ENCODE peak calls at places on chromosomes 6 and 20, in five cellular contexts. One of them, this sample, is unnamed.

GRCh38 chr6:5141046-5141445 is 55.9 kb downstream of the PPP1R3G start:
- DNase-seq in astrocyte of the spinal cord: no peak
- DNase-seq in esophagus muscularis mucosa: no peak
- DNase-seq in brain microvascular endothelial cell: no peak
- DNase-seq in ovary: no peak
- DNase-seq in this sample: no peak

GRCh38 chr6:139129284-139129683 is 5.6 kb upstream of the HECA start:
- DNase-seq in astrocyte of the spinal cord: peak; percentile 73
- DNase-seq in esophagus muscularis mucosa: no peak
- DNase-seq in brain microvascular endothelial cell: peak; percentile 58
- DNase-seq in ovary: no peak
- DNase-seq in this sample: no peak

GRCh38 chr6:97658090-97658489 is 375.1 kb upstream of the MMS22L start:
- DNase-seq in astrocyte of the spinal cord: no peak
- DNase-seq in esophagus muscularis mucosa: no peak
- DNase-seq in brain microvascular endothelial cell: no peak
- DNase-seq in ovary: no peak
- DNase-seq in this sample: no peak

GRCh38 chr6:13711384-13711725 is 280 bp downstream of the RANBP9 start:
- DNase-seq in astrocyte of the spinal cord: no peak
- DNase-seq in esophagus muscularis mucosa: no peak
- DNase-seq in brain microvascular endothelial cell: peak; percentile 26
- DNase-seq in ovary: no peak
- DNase-seq in this sample: no peak

GRCh38 chr20:9160341-9160740 is 91.5 kb downstream of the PLCB4 start:
- DNase-seq in astrocyte of the spinal cord: no peak
- DNase-seq in esophagus muscularis mucosa: no peak
- DNase-seq in brain microvascular endothelial cell: no peak
- DNase-seq in ovary: no peak
- DNase-seq in this sample: no peak

GRCh38 chr6:119985952-119986736 is 636.6 kb upstream of the MAN1A1 start:
- DNase-seq in astrocyte of the spinal cord: no peak
- DNase-seq in esophagus muscularis mucosa: no peak
- DNase-seq in brain microvascular endothelial cell: no peak
- DNase-seq in ovary: no peak
- DNase-seq in this sample: no peak

GRCh38 chr6:3176562-3177355 is 19.4 kb upstream of the TUBB2A start:
- DNase-seq in astrocyte of the spinal cord: peak; percentile 91
- DNase-seq in esophagus muscularis mucosa: no peak
- DNase-seq in brain microvascular endothelial cell: peak; percentile 96
- DNase-seq in ovary: no peak
- DNase-seq in this sample: no peak

GRCh38 chr6:2732503-2733089 is 18.1 kb downstream of the MYLK4 start:
- DNase-seq in astrocyte of the spinal cord: no peak
- DNase-seq in esophagus muscularis mucosa: no peak
- DNase-seq in brain microvascular endothelial cell: no peak
- DNase-seq in ovary: peak; percentile 43
- DNase-seq in this sample: no peak

GRCh38 chr20:62895539-62895938 is 30.8 kb downstream of the DIDO1 start:
- DNase-seq in astrocyte of the spinal cord: no peak
- DNase-seq in esophagus muscularis mucosa: no peak
- DNase-seq in brain microvascular endothelial cell: no peak
- DNase-seq in ovary: no peak
- DNase-seq in this sample: no peak

GRCh38 chr6:28090902-28091586 is 10.7 kb downstream of the ZNF165 start:
- DNase-seq in astrocyte of the spinal cord: no peak
- DNase-seq in esophagus muscularis mucosa: no peak
- DNase-seq in brain microvascular endothelial cell: no peak
- DNase-seq in ovary: peak; percentile 43
- DNase-seq in this sample: no peak

GRCh38 chr20:32681175-32682084 is 7.7 kb upstream of the C20orf203 start:
- DNase-seq in astrocyte of the spinal cord: peak; percentile 26
- DNase-seq in esophagus muscularis mucosa: no peak
- DNase-seq in brain microvascular endothelial cell: no peak
- DNase-seq in ovary: no peak
- DNase-seq in this sample: peak; percentile 31

GRCh38 chr6:113526995-113527394 is 330.1 kb upstream of the MARCKS start:
- DNase-seq in astrocyte of the spinal cord: no peak
- DNase-seq in esophagus muscularis mucosa: no peak
- DNase-seq in brain microvascular endothelial cell: no peak
- DNase-seq in ovary: no peak
- DNase-seq in this sample: no peak

GRCh38 chr6:118770112-118770788 is 118.9 kb upstream of the CEP85L start:
- DNase-seq in astrocyte of the spinal cord: no peak
- DNase-seq in esophagus muscularis mucosa: no peak
- DNase-seq in brain microvascular endothelial cell: no peak
- DNase-seq in ovary: no peak
- DNase-seq in this sample: no peak

GRCh38 chr6:111256646-111257045 is 169.3 kb downstream of the SLC16A10 start:
- DNase-seq in astrocyte of the spinal cord: no peak
- DNase-seq in esophagus muscularis mucosa: no peak
- DNase-seq in brain microvascular endothelial cell: no peak
- DNase-seq in ovary: no peak
- DNase-seq in this sample: no peak
- TF ChIP-seq CTCF in astrocyte of the spinal cord: peak; percentile 13
- TF ChIP-seq CTCF in esophagus muscularis mucosa: no peak
- TF ChIP-seq CTCF in brain microvascular endothelial cell: peak; percentile 14
- TF ChIP-seq CTCF in ovary: no peak
- TF ChIP-seq CTCF in this sample: peak; percentile 21

DNA sequence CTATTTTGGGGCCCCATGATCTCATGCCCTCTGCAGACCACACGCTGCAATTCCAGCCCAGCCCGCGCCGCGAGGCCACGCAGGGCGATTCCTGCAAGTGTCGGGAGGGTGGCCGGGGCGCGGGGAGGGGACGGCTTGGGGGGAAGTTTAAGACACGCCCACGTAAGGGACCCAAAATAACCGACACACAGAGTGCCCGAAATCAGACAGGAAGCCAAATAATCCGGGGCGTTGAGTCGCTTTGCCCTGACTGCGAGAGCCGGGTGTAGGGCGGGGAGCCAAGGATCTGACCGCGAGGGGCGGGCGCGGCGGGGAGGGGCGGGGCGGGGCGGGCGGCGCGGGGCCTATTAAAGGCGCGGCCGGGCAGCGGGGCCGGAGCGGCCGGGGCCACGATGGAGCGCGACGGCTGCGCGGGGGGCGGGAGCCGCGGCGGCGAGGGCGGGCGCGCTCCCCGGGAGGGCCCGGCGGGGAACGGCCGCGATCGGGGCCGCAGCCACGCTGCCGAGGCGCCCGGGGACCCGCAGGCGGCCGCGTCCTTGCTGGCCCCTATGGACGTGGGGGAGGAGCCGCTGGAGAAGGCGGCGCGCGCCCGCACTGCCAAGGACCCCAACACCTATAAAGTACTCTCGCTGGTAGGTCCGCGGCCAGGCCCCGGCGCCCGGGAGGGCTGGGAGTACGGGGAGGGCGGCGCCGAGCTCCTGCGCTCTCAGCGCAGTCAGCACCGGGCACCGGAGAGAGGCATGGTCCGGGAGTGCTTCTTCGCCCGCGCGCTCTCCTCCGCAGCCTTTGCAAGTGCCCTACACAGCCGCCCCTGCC is at the start of gene ENPP1:
- DNase-seq in astrocyte of the spinal cord: peak; percentile 63
- DNase-seq in esophagus muscularis mucosa: no peak
- DNase-seq in brain microvascular endothelial cell: no peak
- DNase-seq in ovary: peak; percentile 84
- DNase-seq in this sample: peak; percentile 61
- TF ChIP-seq CTCF in astrocyte of the spinal cord: peak; percentile 3
- TF ChIP-seq CTCF in esophagus muscularis mucosa: peak; percentile 32
- TF ChIP-seq CTCF in brain microvascular endothelial cell: peak; percentile 34
- TF ChIP-seq CTCF in ovary: no peak
- TF ChIP-seq CTCF in this sample: peak; percentile 44

DNA sequence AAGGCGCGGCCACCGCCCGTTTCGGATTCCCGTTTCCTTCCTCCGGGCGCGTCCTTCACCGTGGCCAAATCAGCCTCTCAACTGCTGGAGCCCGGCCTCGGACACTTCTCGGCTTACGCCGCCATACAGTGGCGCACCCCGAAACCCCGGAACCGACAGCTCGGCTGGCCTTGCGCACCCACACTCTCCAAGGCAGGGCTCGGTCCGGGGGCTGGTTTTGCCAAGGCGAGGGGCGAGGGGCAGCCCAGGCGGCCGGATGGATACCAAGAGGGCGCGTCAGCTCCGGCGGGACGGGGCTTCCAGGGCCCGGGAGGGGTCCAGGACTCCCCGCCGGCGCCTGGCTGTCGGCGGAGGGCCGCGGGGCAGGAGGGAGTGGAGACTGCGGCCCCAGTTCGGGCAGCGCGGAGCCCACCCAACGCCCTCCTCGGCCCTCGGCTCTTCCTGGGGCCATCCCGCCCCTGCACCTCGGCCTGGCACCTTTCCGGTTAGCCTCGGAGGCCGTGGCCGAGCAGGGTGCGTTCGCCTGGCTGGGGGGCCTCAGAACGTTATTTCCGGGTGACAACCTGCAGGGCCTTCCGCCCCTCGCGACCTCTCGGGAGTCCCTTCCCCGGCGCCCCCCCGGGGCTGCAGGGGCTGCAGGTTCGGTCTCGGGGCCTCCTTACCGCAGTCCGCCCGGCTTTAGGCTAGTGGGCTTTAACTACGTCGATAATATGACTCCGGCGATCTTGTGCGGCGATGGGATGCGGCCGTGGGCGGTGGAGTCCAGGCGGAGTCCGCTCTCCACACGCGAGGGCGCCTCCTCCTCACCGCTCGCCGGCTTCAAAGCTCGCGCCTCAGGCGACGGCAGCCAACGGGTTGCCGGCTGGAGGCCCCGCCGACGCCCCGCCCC is 697 bp upstream of the CEP43 start:
- DNase-seq in astrocyte of the spinal cord: no peak
- DNase-seq in esophagus muscularis mucosa: peak; percentile 91
- DNase-seq in brain microvascular endothelial cell: peak; percentile 18
- DNase-seq in ovary: peak; percentile 57
- DNase-seq in this sample: peak; percentile 22
- TF ChIP-seq CTCF in astrocyte of the spinal cord: no peak
- TF ChIP-seq CTCF in esophagus muscularis mucosa: no peak
- TF ChIP-seq CTCF in brain microvascular endothelial cell: no peak
- TF ChIP-seq CTCF in ovary: no peak
- TF ChIP-seq CTCF in this sample: no peak

DNA sequence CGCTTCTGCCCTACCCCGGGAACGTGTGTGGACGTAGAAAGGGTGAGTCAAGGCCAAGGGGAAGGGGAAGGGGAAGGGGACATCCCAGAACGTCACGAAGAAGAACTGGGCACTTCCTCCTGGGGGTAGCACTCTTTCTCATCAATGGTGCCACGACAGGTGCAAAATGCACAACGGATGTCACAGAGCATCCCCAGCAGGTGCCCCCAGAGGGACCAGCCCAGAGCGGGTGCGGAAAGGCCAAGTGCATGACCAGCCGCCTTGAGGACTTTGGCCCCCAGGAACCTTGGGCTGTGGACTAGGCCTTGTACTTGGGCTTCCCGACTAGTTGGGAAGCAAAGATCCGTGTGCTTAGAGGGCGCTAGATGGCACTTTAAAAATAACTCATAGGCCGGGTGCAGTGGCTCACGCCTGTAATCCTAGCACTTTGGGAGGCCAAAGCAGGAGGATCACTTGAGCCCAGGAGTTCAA is 12.1 kb upstream of the SRC start:
- DNase-seq in astrocyte of the spinal cord: no peak
- DNase-seq in esophagus muscularis mucosa: no peak
- DNase-seq in brain microvascular endothelial cell: no peak
- DNase-seq in ovary: no peak
- DNase-seq in this sample: no peak
- TF ChIP-seq CTCF in astrocyte of the spinal cord: no peak
- TF ChIP-seq CTCF in esophagus muscularis mucosa: no peak
- TF ChIP-seq CTCF in brain microvascular endothelial cell: no peak
- TF ChIP-seq CTCF in ovary: no peak
- TF ChIP-seq CTCF in this sample: no peak

This sample was measured in neural crest cell.